ENCODE peak calls at places on chromosomes 5 and 9, in four cellular contexts. One of them, this sample, is unnamed.

GRCh38 chr9:70406446-70406862 is 8.0 kb downstream of the KLF9 start:
- DNase-seq in posterior vena cava: no peak
- DNase-seq in AG08396: no peak
- DNase-seq in CD8-positive, alpha-beta memory T cell: no peak
- DNase-seq in this sample: no peak

GRCh38 chr5:132261881-132262845 is 4.7 kb downstream of the PDLIM4 start:
- DNase-seq in posterior vena cava: no peak
- DNase-seq in AG08396: no peak
- DNase-seq in CD8-positive, alpha-beta memory T cell: no peak
- DNase-seq in this sample: no peak

GRCh38 chr9:2469681-2470141 is 151.9 kb upstream of the VLDLR start:
- DNase-seq in posterior vena cava: no peak
- DNase-seq in AG08396: no peak
- DNase-seq in CD8-positive, alpha-beta memory T cell: no peak
- DNase-seq in this sample: no peak

GRCh38 chr5:130400091-130400490 is 495.8 kb downstream of the CHSY3 start:
- DNase-seq in posterior vena cava: no peak
- DNase-seq in AG08396: no peak
- DNase-seq in CD8-positive, alpha-beta memory T cell: no peak
- DNase-seq in this sample: no peak

GRCh38 chr9:70021026-70021571 is 22.5 kb upstream of the MAMDC2 start:
- DNase-seq in posterior vena cava: no peak
- DNase-seq in AG08396: peak
- DNase-seq in CD8-positive, alpha-beta memory T cell: no peak
- DNase-seq in this sample: no peak

GRCh38 chr9:120839146-120839545 is 3.6 kb downstream of the PSMD5 start:
- DNase-seq in posterior vena cava: no peak
- DNase-seq in AG08396: peak
- DNase-seq in CD8-positive, alpha-beta memory T cell: no peak
- DNase-seq in this sample: no peak

GRCh38 chr5:100623719-100624118 is 88.5 kb downstream of the FAM174A start:
- DNase-seq in posterior vena cava: no peak
- DNase-seq in AG08396: no peak
- DNase-seq in CD8-positive, alpha-beta memory T cell: no peak
- DNase-seq in this sample: peak

GRCh38 chr5:171701138-171701537 is 84.5 kb upstream of the SMIM23 start:
- DNase-seq in posterior vena cava: no peak
- DNase-seq in AG08396: no peak
- DNase-seq in CD8-positive, alpha-beta memory T cell: no peak
- DNase-seq in this sample: no peak

GRCh38 chr5:132484386-132484715 is 6.2 kb downstream of the IRF1 start:
- DNase-seq in posterior vena cava: peak
- DNase-seq in AG08396: no peak
- DNase-seq in CD8-positive, alpha-beta memory T cell: no peak
- DNase-seq in this sample: no peak

GRCh38 chr5:95130951-95131350 is 153.9 kb downstream of the MCTP1 start:
- DNase-seq in posterior vena cava: no peak
- DNase-seq in AG08396: no peak
- DNase-seq in CD8-positive, alpha-beta memory T cell: no peak
- DNase-seq in this sample: no peak

GRCh38 chr5:50667079-50667652 is 729 bp downstream of the PARP8 start:
- DNase-seq in posterior vena cava: peak
- DNase-seq in AG08396: peak
- DNase-seq in CD8-positive, alpha-beta memory T cell: no peak
- DNase-seq in this sample: no peak

GRCh38 chr5:132971483-132972435 is 8.3 kb upstream of the AFF4 start:
- DNase-seq in posterior vena cava: no peak
- DNase-seq in AG08396: no peak
- DNase-seq in CD8-positive, alpha-beta memory T cell: no peak
- DNase-seq in this sample: no peak

GRCh38 chr5:96968074-96968473 is 32.2 kb downstream of the LNPEP start:
- DNase-seq in posterior vena cava: no peak
- DNase-seq in AG08396: peak
- DNase-seq in CD8-positive, alpha-beta memory T cell: no peak
- DNase-seq in this sample: no peak

GRCh38 chr5:57346336-57346735 is 136.3 kb downstream of the ACTBL2 start:
- DNase-seq in posterior vena cava: no peak
- DNase-seq in AG08396: no peak
- DNase-seq in CD8-positive, alpha-beta memory T cell: no peak
- DNase-seq in this sample: no peak

GRCh38 chr5:16531063-16531667 is 65.6 kb upstream of the ZNF622 start:
- DNase-seq in posterior vena cava: no peak
- DNase-seq in AG08396: no peak
- DNase-seq in CD8-positive, alpha-beta memory T cell: no peak
- DNase-seq in this sample: no peak

GRCh38 chr5:172109749-172110148 is 78.3 kb downstream of the STK10 start:
- DNase-seq in posterior vena cava: no peak
- DNase-seq in AG08396: no peak
- DNase-seq in CD8-positive, alpha-beta memory T cell: no peak
- DNase-seq in this sample: no peak

GRCh38 chr5:80960531-80961375 is 590 bp downstream of the RASGRF2 start:
- DNase-seq in posterior vena cava: no peak
- DNase-seq in AG08396: peak
- DNase-seq in CD8-positive, alpha-beta memory T cell: peak
- DNase-seq in this sample: peak

GRCh38 chr5:136014976-136015375 is 13.8 kb upstream of the TGFBI start:
- DNase-seq in posterior vena cava: no peak
- DNase-seq in AG08396: no peak
- DNase-seq in CD8-positive, alpha-beta memory T cell: no peak
- DNase-seq in this sample: no peak

GRCh38 chr9:129078691-129079503 is 2.0 kb upstream of the DOLPP1 start:
- DNase-seq in posterior vena cava: no peak
- DNase-seq in AG08396: no peak
- DNase-seq in CD8-positive, alpha-beta memory T cell: no peak
- DNase-seq in this sample: no peak

GRCh38 chr5:10857333-10857723 is 96.3 kb upstream of the DAP start:
- DNase-seq in posterior vena cava: no peak
- DNase-seq in AG08396: no peak
- DNase-seq in CD8-positive, alpha-beta memory T cell: no peak
- DNase-seq in this sample: no peak

GRCh38 chr9:69173497-69173890 is 583 bp upstream of the TJP2 start:
- DNase-seq in posterior vena cava: no peak
- DNase-seq in AG08396: no peak
- DNase-seq in CD8-positive, alpha-beta memory T cell: no peak
- DNase-seq in this sample: no peak

GRCh38 chr9:19471737-19472648 is 63.2 kb downstream of the ACER2 start:
- DNase-seq in posterior vena cava: no peak
- DNase-seq in AG08396: peak
- DNase-seq in CD8-positive, alpha-beta memory T cell: no peak
- DNase-seq in this sample: peak

This sample was measured in central memory CD4-positive, alpha-beta T cell.